ENCODE peak calls at places on chromosome 12, in ten cellular contexts. One of them, this sample, is unnamed.

GRCh38 chr12:106245767-106246166 is 2.1 kb downstream of the CKAP4 start:
- DNase-seq in fibroblast of the conjunctiva: peak
- DNase-seq in Calu3: peak
- DNase-seq in activated T-helper 1 cell treated with anti-CD3 and anti-CD28 coated beads, Interleukin-12 subunit alpha, Interleukin-12 subunit beta, Interleukin-2, Interleukin-4 antibody, amounts not matched to agents 30 ng/mL and 10 ng/mL and 1 ng/mL, durations not matched to agents 14 hours and 24 hours and 36 hours: no peak
- DNase-seq in testis: no peak
- DNase-seq in B cell: no peak
- DNase-seq in MV-4-11: peak
- DNase-seq in choroid plexus epithelial cell: peak
- DNase-seq in activated CD4-positive, alpha-beta T cell treated with anti-CD3 and anti-CD28 coated beads, Interleukin-2, amount 10 ng/mL, durations not matched to agents 7 days and 5 days: no peak
- DNase-seq in progenitor cell of endocrine pancreas: no peak
- DNase-seq in this sample: no peak

GRCh38 chr12:12983420-12984035 is 16.5 kb downstream of the HEBP1 start:
- DNase-seq in choroid plexus epithelial cell: peak
- DNase-seq in activated T-helper 1 cell treated with anti-CD3 and anti-CD28 coated beads, Interleukin-12 subunit alpha, Interleukin-12 subunit beta, Interleukin-2, Interleukin-4 antibody, amounts not matched to agents 30 ng/mL and 10 ng/mL and 1 ng/mL, durations not matched to agents 14 hours and 24 hours and 36 hours: no peak
- DNase-seq in B cell: no peak
- DNase-seq in MV-4-11: peak
- DNase-seq in activated CD4-positive, alpha-beta T cell treated with anti-CD3 and anti-CD28 coated beads, Interleukin-2, amount 10 ng/mL, durations not matched to agents 7 days and 5 days: peak
- DNase-seq in fibroblast of the conjunctiva: peak
- DNase-seq in progenitor cell of endocrine pancreas: no peak
- DNase-seq in testis: peak
- DNase-seq in Calu3: peak
- DNase-seq in this sample: no peak

GRCh38 chr12:32217354-32218310 is 111.0 kb downstream of the BICD1 start:
- DNase-seq in MV-4-11: peak
- DNase-seq in choroid plexus epithelial cell: peak
- DNase-seq in progenitor cell of endocrine pancreas: no peak
- DNase-seq in fibroblast of the conjunctiva: peak
- DNase-seq in B cell: no peak
- DNase-seq in testis: no peak
- DNase-seq in activated CD4-positive, alpha-beta T cell treated with anti-CD3 and anti-CD28 coated beads, Interleukin-2, amount 10 ng/mL, durations not matched to agents 7 days and 5 days: no peak
- DNase-seq in activated T-helper 1 cell treated with anti-CD3 and anti-CD28 coated beads, Interleukin-12 subunit alpha, Interleukin-12 subunit beta, Interleukin-2, Interleukin-4 antibody, amounts not matched to agents 30 ng/mL and 10 ng/mL and 1 ng/mL, durations not matched to agents 14 hours and 24 hours and 36 hours: no peak
- DNase-seq in Calu3: no peak
- DNase-seq in this sample: no peak

GRCh38 chr12:65740873-65741600 is 83.2 kb upstream of the HMGA2 start:
- DNase-seq in Calu3: peak
- DNase-seq in fibroblast of the conjunctiva: peak
- DNase-seq in testis: peak
- DNase-seq in B cell: peak
- DNase-seq in MV-4-11: peak
- DNase-seq in choroid plexus epithelial cell: peak
- DNase-seq in progenitor cell of endocrine pancreas: peak
- DNase-seq in activated T-helper 1 cell treated with anti-CD3 and anti-CD28 coated beads, Interleukin-12 subunit alpha, Interleukin-12 subunit beta, Interleukin-2, Interleukin-4 antibody, amounts not matched to agents 30 ng/mL and 10 ng/mL and 1 ng/mL, durations not matched to agents 14 hours and 24 hours and 36 hours: peak
- DNase-seq in activated CD4-positive, alpha-beta T cell treated with anti-CD3 and anti-CD28 coated beads, Interleukin-2, amount 10 ng/mL, durations not matched to agents 7 days and 5 days: peak
- DNase-seq in this sample: no peak

GRCh38 chr12:4908694-4909396 is 860 bp upstream of the KCNA1 start:
- DNase-seq in activated CD4-positive, alpha-beta T cell treated with anti-CD3 and anti-CD28 coated beads, Interleukin-2, amount 10 ng/mL, durations not matched to agents 7 days and 5 days: no peak
- DNase-seq in testis: no peak
- DNase-seq in MV-4-11: no peak
- DNase-seq in fibroblast of the conjunctiva: peak
- DNase-seq in progenitor cell of endocrine pancreas: peak
- DNase-seq in Calu3: no peak
- DNase-seq in activated T-helper 1 cell treated with anti-CD3 and anti-CD28 coated beads, Interleukin-12 subunit alpha, Interleukin-12 subunit beta, Interleukin-2, Interleukin-4 antibody, amounts not matched to agents 30 ng/mL and 10 ng/mL and 1 ng/mL, durations not matched to agents 14 hours and 24 hours and 36 hours: no peak
- DNase-seq in B cell: peak
- DNase-seq in choroid plexus epithelial cell: no peak
- DNase-seq in this sample: no peak

GRCh38 chr12:116958402-116959197 is 47.9 kb downstream of the FBXW8 start:
- DNase-seq in activated T-helper 1 cell treated with anti-CD3 and anti-CD28 coated beads, Interleukin-12 subunit alpha, Interleukin-12 subunit beta, Interleukin-2, Interleukin-4 antibody, amounts not matched to agents 30 ng/mL and 10 ng/mL and 1 ng/mL, durations not matched to agents 14 hours and 24 hours and 36 hours: no peak
- DNase-seq in B cell: no peak
- DNase-seq in activated CD4-positive, alpha-beta T cell treated with anti-CD3 and anti-CD28 coated beads, Interleukin-2, amount 10 ng/mL, durations not matched to agents 7 days and 5 days: no peak
- DNase-seq in Calu3: no peak
- DNase-seq in MV-4-11: no peak
- DNase-seq in progenitor cell of endocrine pancreas: no peak
- DNase-seq in testis: no peak
- DNase-seq in choroid plexus epithelial cell: peak
- DNase-seq in fibroblast of the conjunctiva: no peak
- DNase-seq in this sample: no peak

GRCh38 chr12:119334459-119335170 is at the start of gene CCDC60:
- DNase-seq in activated CD4-positive, alpha-beta T cell treated with anti-CD3 and anti-CD28 coated beads, Interleukin-2, amount 10 ng/mL, durations not matched to agents 7 days and 5 days: no peak
- DNase-seq in choroid plexus epithelial cell: no peak
- DNase-seq in MV-4-11: no peak
- DNase-seq in B cell: no peak
- DNase-seq in fibroblast of the conjunctiva: no peak
- DNase-seq in Calu3: no peak
- DNase-seq in activated T-helper 1 cell treated with anti-CD3 and anti-CD28 coated beads, Interleukin-12 subunit alpha, Interleukin-12 subunit beta, Interleukin-2, Interleukin-4 antibody, amounts not matched to agents 30 ng/mL and 10 ng/mL and 1 ng/mL, durations not matched to agents 14 hours and 24 hours and 36 hours: no peak
- DNase-seq in testis: peak
- DNase-seq in progenitor cell of endocrine pancreas: peak
- DNase-seq in this sample: no peak

GRCh38 chr12:4446335-4446734 is 720 bp upstream of the FGF6 start:
- DNase-seq in B cell: no peak
- DNase-seq in activated CD4-positive, alpha-beta T cell treated with anti-CD3 and anti-CD28 coated beads, Interleukin-2, amount 10 ng/mL, durations not matched to agents 7 days and 5 days: no peak
- DNase-seq in testis: no peak
- DNase-seq in choroid plexus epithelial cell: no peak
- DNase-seq in fibroblast of the conjunctiva: no peak
- DNase-seq in Calu3: no peak
- DNase-seq in activated T-helper 1 cell treated with anti-CD3 and anti-CD28 coated beads, Interleukin-12 subunit alpha, Interleukin-12 subunit beta, Interleukin-2, Interleukin-4 antibody, amounts not matched to agents 30 ng/mL and 10 ng/mL and 1 ng/mL, durations not matched to agents 14 hours and 24 hours and 36 hours: no peak
- DNase-seq in MV-4-11: no peak
- DNase-seq in progenitor cell of endocrine pancreas: no peak
- DNase-seq in this sample: no peak

GRCh38 chr12:113700943-113701342 is 229.3 kb upstream of the LHX5 start:
- DNase-seq in testis: no peak
- DNase-seq in activated T-helper 1 cell treated with anti-CD3 and anti-CD28 coated beads, Interleukin-12 subunit alpha, Interleukin-12 subunit beta, Interleukin-2, Interleukin-4 antibody, amounts not matched to agents 30 ng/mL and 10 ng/mL and 1 ng/mL, durations not matched to agents 14 hours and 24 hours and 36 hours: no peak
- DNase-seq in progenitor cell of endocrine pancreas: no peak
- DNase-seq in Calu3: no peak
- DNase-seq in choroid plexus epithelial cell: peak
- DNase-seq in activated CD4-positive, alpha-beta T cell treated with anti-CD3 and anti-CD28 coated beads, Interleukin-2, amount 10 ng/mL, durations not matched to agents 7 days and 5 days: no peak
- DNase-seq in B cell: no peak
- DNase-seq in MV-4-11: no peak
- DNase-seq in fibroblast of the conjunctiva: peak
- DNase-seq in this sample: no peak

GRCh38 chr12:78403681-78404080 is 460.9 kb upstream of the SYT1 start:
- DNase-seq in activated CD4-positive, alpha-beta T cell treated with anti-CD3 and anti-CD28 coated beads, Interleukin-2, amount 10 ng/mL, durations not matched to agents 7 days and 5 days: no peak
- DNase-seq in choroid plexus epithelial cell: peak
- DNase-seq in Calu3: no peak
- DNase-seq in testis: no peak
- DNase-seq in B cell: no peak
- DNase-seq in activated T-helper 1 cell treated with anti-CD3 and anti-CD28 coated beads, Interleukin-12 subunit alpha, Interleukin-12 subunit beta, Interleukin-2, Interleukin-4 antibody, amounts not matched to agents 30 ng/mL and 10 ng/mL and 1 ng/mL, durations not matched to agents 14 hours and 24 hours and 36 hours: no peak
- DNase-seq in fibroblast of the conjunctiva: no peak
- DNase-seq in MV-4-11: no peak
- DNase-seq in progenitor cell of endocrine pancreas: no peak
- DNase-seq in this sample: no peak

This sample was measured in T-cell.